ENCODE peak calls at places on chromosomes 11 and 22, in six cellular contexts. M, I, A, C, P and K are unnamed samples.

GRCh38 chr11:64102005-64102738 is 63.7 kb downstream of the MACROD1 start:
- DNase-seq in A (no peak), P (no peak), C (no peak), I (peak; percentile 76), M (no peak), K (no peak)

GRCh38 chr11:100980156-100980555 is 149.5 kb downstream of the PGR start:
- DNase-seq in M (peak; percentile 12), I (no peak), C (no peak), P (no peak), A (no peak), K (no peak)

GRCh38 chr22:28075260-28075981 is 156.4 kb upstream of the PITPNB start:
- DNase-seq in P (peak; percentile 90), A (no peak), I (peak; percentile 73), M (peak; percentile 90), C (no peak), K (no peak)

GRCh38 chr11:122661182-122661945 is 5.8 kb downstream of the UBASH3B start:
- DNase-seq in P (no peak), I (no peak), M (peak; percentile 91), A (no peak), C (no peak), K (no peak)

GRCh38 chr11:8826901-8827560 is 84.0 kb upstream of the AKIP1 start:
- DNase-seq in P (no peak), C (no peak), A (no peak), I (no peak), M (no peak), K (no peak)

GRCh38 chr11:121257976-121258375 is 34.6 kb upstream of the SC5D start:
- DNase-seq in P (no peak), C (no peak), A (no peak), M (no peak), I (no peak), K (no peak)

GRCh38 chr11:108496643-108497256 is 1.4 kb downstream of the POGLUT3 start:
- DNase-seq in M (peak; percentile 55), I (no peak), A (no peak), C (no peak), P (no peak), K (peak; percentile 48)

GRCh38 chr22:28923826-28924732 is 40.7 kb downstream of the ZNRF3 start:
- DNase-seq in P (peak; percentile 46), I (peak; percentile 78), A (no peak), C (no peak), M (no peak), K (no peak)

GRCh38 chr11:94193288-94193687 is 64.6 kb downstream of the PANX1 start:
- DNase-seq in I (no peak), P (no peak), A (no peak), C (no peak), M (peak; percentile 81), K (no peak)

GRCh38 chr11:110979696-110980095 is 265.8 kb upstream of the POU2AF2 start:
- DNase-seq in I (no peak), P (no peak), C (no peak), M (peak; percentile 58), A (no peak), K (no peak)

GRCh38 chr11:95089620-95090542 is at the start of gene ENDOD1:
- DNase-seq in P (peak; percentile 87), M (peak; percentile 96), A (peak; percentile 61), C (peak; percentile 89), I (peak; percentile 92), K (peak; percentile 84)

GRCh38 chr22:20957691-20958440 is 9.2 kb upstream of the AIFM3 start:
- DNase-seq in M (peak; percentile 63), C (no peak), P (peak; percentile 74), A (no peak), I (peak; percentile 66), K (peak; percentile 75)

GRCh38 chr22:26432619-26433311 is 3.7 kb downstream of the ASPHD2 start:
- DNase-seq in M (no peak), C (no peak), P (no peak), A (no peak), I (no peak), K (no peak)

GRCh38 chr11:124829986-124830385 is 29.8 kb upstream of the MSANTD2 start:
- DNase-seq in A (no peak), M (peak; percentile 42), I (no peak), C (no peak), P (no peak), K (no peak)

GRCh38 chr11:68609761-68610160 is 74.6 kb upstream of the GAL start:
- DNase-seq in I (no peak), A (peak; percentile 48), M (no peak), P (no peak), C (no peak), K (no peak)

GRCh38 chr11:87454246-87454645 is 416.5 kb downstream of the TMEM135 start:
- DNase-seq in A (no peak), C (no peak), P (no peak), I (no peak), M (peak; percentile 19), K (no peak)

GRCh38 chr11:35688023-35688422 is 25.4 kb downstream of the TRIM44 start:
- DNase-seq in A (no peak), P (no peak), C (no peak), M (peak; percentile 68), I (no peak), K (no peak)

GRCh38 chr22:26887456-26887855 is 230.1 kb downstream of the MIAT start:
- DNase-seq in M (peak; percentile 89), C (no peak), A (peak; percentile 68), P (no peak), I (no peak), K (no peak)

GRCh38 chr11:69912911-69913451 is 93.8 kb upstream of the FGF3 start:
- DNase-seq in C (peak; percentile 27), A (no peak), P (peak; percentile 55), I (peak; percentile 32), M (peak; percentile 47), K (no peak)

GRCh38 chr11:93370260-93370659 is 39.7 kb downstream of the DEUP1 start:
- DNase-seq in C (no peak), A (no peak), I (no peak), P (no peak), M (peak; percentile 25), K (no peak)

GRCh38 chr11:973237-973636 is 47.6 kb downstream of the AP2A2 start:
- DNase-seq in A (no peak), P (no peak), C (no peak), M (no peak), I (no peak), K (no peak)

GRCh38 chr11:971731-972365 is 46.2 kb downstream of the AP2A2 start:
- DNase-seq in A (no peak), P (no peak), C (no peak), M (no peak), I (no peak), K (no peak)

GRCh38 chr11:971092-971690 is 45.5 kb downstream of the AP2A2 start:
- DNase-seq in C (no peak), A (no peak), I (no peak), M (no peak), P (no peak), K (no peak)

GRCh38 chr11:970319-970871 is 44.7 kb downstream of the AP2A2 start:
- DNase-seq in A (no peak), I (no peak), C (no peak), M (no peak), P (no peak), K (no peak)

DNA sequence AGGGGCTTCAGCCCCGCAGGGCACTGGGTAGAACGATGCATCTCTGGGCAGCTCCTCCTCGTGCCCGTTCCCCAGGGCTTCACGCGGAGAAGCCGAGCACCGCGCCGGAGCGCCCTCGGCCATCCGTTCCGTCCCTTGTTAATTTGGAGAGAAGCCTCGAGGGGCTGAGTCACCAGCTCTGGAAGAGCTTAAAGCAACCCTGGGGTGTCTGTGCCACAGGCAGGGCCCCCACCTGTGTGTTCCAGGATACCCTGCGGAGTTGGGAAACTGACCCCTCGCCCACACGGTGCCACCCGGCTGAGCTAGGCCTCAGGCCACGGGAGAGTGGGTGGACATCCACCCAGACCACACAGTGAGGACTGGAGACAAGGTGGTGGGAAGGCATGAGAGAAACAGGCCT is 47.1 kb downstream of the AP2A2 start:
- DNase-seq in I (no peak), C (no peak), P (no peak), M (no peak), A (no peak), K (no peak)
- H3K4me3 ChIP-seq in I (no peak overlapping the region), C (no peak overlapping the region), P (no peak overlapping the region), M (no peak overlapping the region), A (no peak overlapping the region), K (no peak overlapping the region)

GRCh38 chr22:39444937-39445465 is 11.8 kb upstream of the MGAT3 start:
- DNase-seq in A (no peak), P (no peak), I (no peak), M (no peak), C (no peak), K (no peak)
- H3K4me1 ChIP-seq in A (peaks cover 3% of the 10 kb centered on the region), P (peaks cover 3% of the 10 kb centered on the region), I (no peaks in the 10 kb centered on the region), M (no peaks in the 10 kb centered on the region), C (peaks cover 21% of the 10 kb centered on the region), K (no peaks in the 10 kb centered on the region)

GRCh38 chr22:45878051-45878764 is 98.8 kb downstream of the WNT7B start:
- DNase-seq in A (peak; percentile 42), M (no peak), C (peak; percentile 35), I (peak; percentile 39), P (no peak), K (no peak)
- H3K4me3 ChIP-seq in A (no peak overlapping the region), M (no peak overlapping the region), C (no peak overlapping the region), I (no peak overlapping the region), P (no peak overlapping the region), K (no peak overlapping the region)

GRCh38 chr22:42991010-42991651 is 23.8 kb downstream of the PACSIN2 start:
- DNase-seq in P (peak; percentile 68), C (no peak), A (peak; percentile 91), M (peak; percentile 92), I (no peak), K (no peak)
- H3K4me1 ChIP-seq in P (peaks cover 4% of the 10 kb centered on the region), C (no peaks in the 10 kb centered on the region), A (peaks cover 78% of the 10 kb centered on the region), M (peaks cover 73% of the 10 kb centered on the region), I (peaks cover 34% of the 10 kb centered on the region), K (no peaks in the 10 kb centered on the region)

GRCh38 chr11:34620820-34621792 is at the start of gene EHF:
- DNase-seq in M (no peak), I (no peak), A (no peak), C (no peak), P (peak; percentile 74), K (no peak)
- H3K4me3 ChIP-seq in M (no peak within 1 kb of the TSS), I (no peak within 1 kb of the TSS), A (no peak within 1 kb of the TSS), C (no peak within 1 kb of the TSS), P (peak within 1 kb of the TSS; percentile 37), K (no peak within 1 kb of the TSS)

GRCh38 chr11:19209617-19210016 is 7.8 kb upstream of the CSRP3 start:
- DNase-seq in P (no peak), I (no peak), M (peak; percentile 20), A (no peak), C (no peak), K (no peak)
- H3K4me1 ChIP-seq in P (no peaks in the 10 kb centered on the region), I (peaks cover 4% of the 10 kb centered on the region), M (no peaks in the 10 kb centered on the region), A (no peaks in the 10 kb centered on the region), C (no peaks in the 10 kb centered on the region), K (no peaks in the 10 kb centered on the region)

GRCh38 chr11:115208808-115209259 is 295.4 kb downstream of the CADM1 start:
- DNase-seq in C (no peak), I (no peak), P (no peak), A (no peak), M (no peak), K (no peak)

GRCh38 chr11:115207916-115208315 is 296.3 kb downstream of the CADM1 start:
- DNase-seq in P (no peak), A (no peak), C (no peak), M (no peak), I (no peak), K (no peak)

GRCh38 chr11:115206365-115207022 is 297.7 kb downstream of the CADM1 start:
- DNase-seq in M (no peak), I (no peak), C (no peak), P (no peak), A (no peak), K (no peak)

GRCh38 chr11:115202900-115203552 is 301.2 kb downstream of the CADM1 start:
- DNase-seq in C (no peak), I (no peak), M (no peak), P (no peak), A (no peak), K (peak; percentile 10)

GRCh38 chr11:115207166-115207591 is 297.0 kb downstream of the CADM1 start:
- DNase-seq in M (no peak), C (no peak), P (peak; percentile 5), I (no peak), A (no peak), K (no peak)
- H3K4me3 ChIP-seq in M (no peak overlapping the region), C (no peak overlapping the region), P (no peak overlapping the region), I (no peak overlapping the region), A (no peak overlapping the region), K (no peak overlapping the region)